ENCODE peak calls at places on chromosomes 2 and 18, in ten cellular contexts. Z is IMR-90, H is ovary, N is lung, Y is heart left ventricle, D is upper lobe of right lung, I is PC-9, E is lower lobe of right lung, K is cardiac muscle cell, S is H9. L is an unnamed sample. For H3K4me1, the result is how much of the 10 kb centered on the place peaks cover.

GRCh38 chr2:201984800-201985525 is 48.7 kb upstream of the FZD7 start:
- DNase-seq in Z (no peak), H (no peak), N (no peak), Y (no peak), D (no peak), I (no peak), E (no peak), K (no peak), S (no peak), L (peak)

GRCh38 chr2:61660511-61661388 is 122.6 kb upstream of the XPO1 start:
- DNase-seq in Z (no peak), H (no peak), N (no peak), Y (peak), D (no peak), I (no peak), E (no peak), K (peak), S (no peak), L (no peak)

GRCh38 chr18:59376351-59376935 is 17.4 kb upstream of the LMAN1 start:
- DNase-seq in Z (no peak), H (no peak), N (no peak), Y (no peak), D (no peak), I (no peak), E (no peak), K (no peak), S (no peak), L (no peak)

GRCh38 chr2:160721089-160722040 is 227.8 kb upstream of the RBMS1 start:
- DNase-seq in Z (no peak), H (no peak), N (no peak), Y (no peak), D (no peak), I (no peak), E (no peak), K (no peak), S (no peak), L (no peak)

GRCh38 chr2:9538000-9538507 is 17.6 kb downstream of the ADAM17 start:
- DNase-seq in Z (peak), H (no peak), N (no peak), Y (no peak), D (no peak), I (peak), E (no peak), K (no peak), S (no peak), L (peak)

GRCh38 chr2:237319086-237319820 is 94.7 kb downstream of the COL6A3 start:
- DNase-seq in Z (no peak), H (no peak), N (no peak), Y (no peak), D (no peak), I (no peak), E (no peak), K (no peak), S (no peak), L (no peak)

GRCh38 chr2:163686289-163686688 is 49.5 kb downstream of the FIGN start:
- DNase-seq in Z (no peak), H (no peak), N (no peak), Y (no peak), D (no peak), I (no peak), E (no peak), K (no peak), S (no peak), L (no peak)

GRCh38 chr2:57906152-57906732 is 140.4 kb upstream of the VRK2 start:
- DNase-seq in Z (peak), H (no peak), N (no peak), Y (no peak), D (no peak), I (peak), E (no peak), K (peak), S (no peak), L (peak)

GRCh38 chr2:101204400-101205095 is 48.1 kb upstream of the CNOT11 start:
- DNase-seq in Z (no peak), H (no peak), N (no peak), Y (no peak), D (no peak), I (no peak), E (no peak), K (no peak), S (no peak), L (peak)

GRCh38 chr2:84676295-84676694 is 160.0 kb downstream of the DNAH6 start:
- DNase-seq in Z (peak), H (no peak), N (no peak), Y (no peak), D (no peak), I (no peak), E (no peak), K (no peak), S (no peak), L (no peak)

GRCh38 chr2:174836345-174836999 is 72.2 kb upstream of the CHRNA1 start:
- DNase-seq in Z (peak), H (no peak), N (no peak), Y (peak), D (no peak), I (peak), E (no peak), K (no peak), S (no peak), L (no peak)

GRCh38 chr2:134917219-134917957 is 1.2 kb upstream of the CCNT2 start:
- DNase-seq in Z (no peak), H (peak), N (peak), Y (peak), D (peak), I (no peak), E (peak), K (no peak), S (no peak), L (peak)

GRCh38 chr18:57915848-57916596 is 112.9 kb upstream of the ATP8B1 start:
- DNase-seq in Z (peak), H (no peak), N (no peak), Y (no peak), D (no peak), I (no peak), E (no peak), K (no peak), S (no peak), L (no peak)

GRCh38 chr18:55478301-55478660 is 109.7 kb downstream of the TCF4 start:
- DNase-seq in Z (peak), H (no peak), N (no peak), Y (no peak), D (no peak), I (no peak), E (no peak), K (no peak), S (no peak), L (no peak)

GRCh38 chr2:127664065-127664894 is 11.1 kb downstream of the LIMS2 start:
- DNase-seq in Z (no peak), H (no peak), N (no peak), Y (peak), D (peak), I (no peak), E (peak), K (no peak), S (peak), L (no peak)

GRCh38 chr2:134718095-134718955 is 475 bp downstream of the TMEM163 start:
- DNase-seq in Z (no peak), H (no peak), N (no peak), Y (no peak), D (peak), I (no peak), E (peak), K (peak), S (peak), L (no peak)

GRCh38 chr18:7177131-7177744 is 53.7 kb upstream of the LRRC30 start:
- DNase-seq in Z (peak), H (peak), N (peak), Y (no peak), D (no peak), I (no peak), E (no peak), K (peak), S (no peak), L (peak)

GRCh38 chr18:35432565-35433001 is 55.4 kb upstream of the ZNF396 start:
- DNase-seq in Z (no peak), H (no peak), N (no peak), Y (no peak), D (no peak), I (no peak), E (no peak), K (no peak), S (no peak), L (no peak)

GRCh38 chr2:117855886-117856285 is 41.4 kb downstream of the DDX18 start:
- DNase-seq in Z (no peak), H (no peak), N (no peak), Y (no peak), D (no peak), I (no peak), E (no peak), K (no peak), S (no peak), L (no peak)

GRCh38 chr2:117949800-117950199 is 64.1 kb downstream of the CCDC93 start:
- DNase-seq in Z (no peak), H (no peak), N (no peak), Y (no peak), D (no peak), I (no peak), E (no peak), K (no peak), S (no peak), L (no peak)

GRCh38 chr2:162123806-162124758 is 28.0 kb downstream of the GCG start:
- DNase-seq in Z (peak), H (no peak), N (no peak), Y (no peak), D (no peak), I (peak), E (no peak), K (peak), S (no peak), L (peak)

GRCh38 chr2:68932392-68932791 is 20.3 kb downstream of the GKN2 start:
- DNase-seq in Z (no peak), H (no peak), N (no peak), Y (no peak), D (no peak), I (no peak), E (no peak), K (no peak), S (no peak), L (no peak)

GRCh38 chr18:22470511-22471181 is 52.9 kb upstream of the CTAGE1 start:
- DNase-seq in Z (peak), H (no peak), N (no peak), Y (peak), D (no peak), I (no peak), E (no peak), K (peak), S (no peak), L (no peak)

GRCh38 chr2:236628256-236628961 is 58.8 kb downstream of the ACKR3 start:
- DNase-seq in Z (no peak), H (no peak), N (no peak), Y (no peak), D (peak), I (no peak), E (no peak), K (no peak), S (no peak), L (no peak)

GRCh38 chr2:145410096-145410495 is 890.2 kb upstream of the ZEB2 start:
- DNase-seq in Z (no peak), H (no peak), N (no peak), Y (no peak), D (no peak), I (no peak), E (no peak), K (no peak), S (no peak), L (no peak)

GRCh38 chr2:43482974-43483373 is 112.9 kb downstream of the THADA start:
- DNase-seq in Z (peak), H (no peak), N (no peak), Y (no peak), D (no peak), I (no peak), E (no peak), K (no peak), S (no peak), L (no peak)

GRCh38 chr18:76824136-76824676 is 1.8 kb downstream of the ZNF236 start:
- DNase-seq in Z (no peak), H (no peak), N (no peak), Y (no peak), D (no peak), I (no peak), E (no peak), K (no peak), S (no peak), L (no peak)

DNA sequence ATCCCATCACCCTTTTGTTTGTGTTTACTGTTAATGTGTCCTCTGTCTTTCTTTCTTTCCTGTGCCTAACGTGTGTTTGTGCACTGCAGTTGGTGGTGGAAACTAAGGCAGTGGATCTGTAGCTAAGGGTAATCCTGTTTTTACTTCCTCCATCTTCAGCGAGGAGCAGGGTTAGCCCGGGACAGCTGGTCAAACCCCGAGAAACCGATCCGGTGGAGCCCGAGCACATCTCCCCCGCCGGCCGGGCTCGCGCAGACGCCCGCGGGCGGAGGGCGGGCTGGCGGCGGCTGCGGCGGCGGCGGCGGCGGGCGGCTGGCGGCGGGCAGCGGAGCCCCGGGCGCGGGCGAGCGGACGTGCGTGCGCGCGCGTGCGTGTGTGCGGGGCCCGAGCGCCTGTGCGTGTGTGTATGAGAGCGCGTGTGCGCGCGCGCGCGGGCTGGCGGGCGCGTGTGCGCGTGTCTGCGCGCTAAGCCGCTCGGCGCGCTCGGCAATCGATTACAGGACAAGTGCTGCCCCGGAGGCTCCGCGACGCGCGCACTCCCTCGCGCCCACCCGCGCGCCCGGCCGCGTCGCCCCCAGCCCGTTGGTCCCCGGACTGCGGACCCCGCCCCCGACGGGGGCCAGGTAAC is at the start of gene IKZF2:
- DNase-seq in Z (peak), H (peak), N (peak), Y (peak), D (peak), I (peak), E (peak), K (peak), S (peak), L (peak)
- H3K4me1 ChIP-seq in Z (under half), H (under half), N (under half), Y (under half), D (under half), I (under half), E (under half), K (under half), S (under half), L (under half)

GRCh38 chr2:219560893-219561178 is 10.5 kb downstream of the OBSL1 start:
- DNase-seq in Z (no peak), H (no peak), N (no peak), Y (no peak), D (no peak), I (no peak), E (no peak), K (no peak), S (no peak), L (no peak)

GRCh38 chr2:219557320-219557719 is 13.5 kb downstream of the TMEM198 start:
- DNase-seq in Z (no peak), H (no peak), N (no peak), Y (no peak), D (no peak), I (no peak), E (no peak), K (no peak), S (no peak), L (no peak)

GRCh38 chr2:219560037-219560892 is 11.1 kb downstream of the OBSL1 start:
- DNase-seq in Z (no peak), H (peak), N (no peak), Y (no peak), D (no peak), I (no peak), E (no peak), K (no peak), S (no peak), L (no peak)

GRCh38 chr2:219557791-219558785 is 13.3 kb downstream of the OBSL1 start:
- DNase-seq in Z (no peak), H (no peak), N (no peak), Y (peak), D (no peak), I (no peak), E (peak), K (no peak), S (no peak), L (no peak)

DNA sequence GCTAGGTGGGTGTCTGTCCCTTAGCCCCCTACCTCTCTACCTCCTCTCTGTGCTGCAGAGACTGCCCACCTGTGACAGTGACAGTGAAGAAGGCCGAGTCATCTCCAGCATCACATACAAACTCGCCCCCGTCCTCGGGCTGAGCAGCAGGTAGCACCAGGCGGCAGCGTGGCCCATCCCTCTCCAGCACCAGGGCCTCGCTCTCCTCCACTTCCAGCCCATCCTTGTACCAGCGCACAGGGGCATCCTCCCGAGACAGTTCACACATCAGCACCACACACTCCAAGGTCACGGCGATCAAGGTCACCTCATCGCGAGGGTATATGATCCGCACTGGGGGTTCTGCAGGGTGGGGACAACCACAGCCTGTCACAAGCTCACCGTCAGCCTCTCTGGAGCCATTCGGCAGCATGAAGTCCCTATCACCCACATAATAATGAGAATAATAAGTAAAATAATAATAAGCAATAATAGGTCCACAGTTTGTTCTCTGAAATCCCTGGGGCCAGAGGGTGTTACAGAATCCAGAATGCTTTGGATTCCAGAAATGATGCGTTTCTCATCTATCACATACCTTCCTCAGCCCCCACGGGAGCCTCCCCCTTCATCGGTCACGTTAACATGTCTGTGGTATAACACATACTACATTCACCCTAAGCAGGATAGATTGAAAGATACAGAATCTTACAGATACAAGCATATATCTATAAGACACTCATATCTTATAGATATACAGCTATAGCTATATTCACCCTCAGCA is 12.0 kb downstream of the OBSL1 start:
- DNase-seq in Z (no peak), H (peak), N (no peak), Y (no peak), D (no peak), I (no peak), E (no peak), K (no peak), S (no peak), L (no peak)
- TF ChIP-seq CTCF in Z (no peak), H (no peak), N (no peak), Y (no peak), D (no peak), I (no peak), E (no peak), K (no peak), S (no peak), L (no peak)

DNA sequence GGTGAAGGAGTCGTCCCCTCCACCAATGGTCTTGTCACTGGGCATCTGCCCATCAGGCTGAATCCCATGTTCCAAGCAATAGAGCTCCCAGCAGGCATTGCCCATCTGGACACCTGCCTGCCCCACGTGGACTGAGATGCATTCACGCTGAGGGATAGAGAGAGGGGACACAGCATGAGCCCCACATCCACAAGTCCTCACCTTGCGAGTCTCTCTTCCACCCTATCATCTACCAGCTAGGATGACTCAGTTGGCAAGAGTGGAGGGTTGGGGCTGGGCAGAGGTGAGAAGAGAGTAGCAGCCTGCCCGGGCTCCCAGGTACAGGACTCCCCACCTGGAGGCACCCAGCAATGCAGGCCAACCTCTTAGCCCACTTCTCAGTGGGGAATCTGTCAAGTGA is 959 bp upstream of the TUBA4B start:
- DNase-seq in Z (no peak), H (no peak), N (no peak), Y (no peak), D (no peak), I (no peak), E (no peak), K (no peak), S (no peak), L (no peak)
- H3K4me1 ChIP-seq in Z (under half), H (under half), N (under half), Y (under half), D (half or more), I (half or more), E (half or more), K (under half), S (under half), L (under half)

GRCh38 chr2:224646242-224646846 is 61.2 kb upstream of the CUL3 start:
- DNase-seq in Z (peak), H (no peak), N (no peak), Y (no peak), D (no peak), I (no peak), E (no peak), K (peak), S (peak), L (peak)

GRCh38 chr2:224655006-224655537 is 61.1 kb downstream of the CCDC195 start:
- DNase-seq in Z (no peak), H (no peak), N (no peak), Y (no peak), D (no peak), I (no peak), E (no peak), K (no peak), S (no peak), L (no peak)

GRCh38 chr2:224645722-224646121 is 60.6 kb upstream of the CUL3 start:
- DNase-seq in Z (no peak), H (no peak), N (no peak), Y (no peak), D (no peak), I (peak), E (no peak), K (no peak), S (no peak), L (no peak)

DNA sequence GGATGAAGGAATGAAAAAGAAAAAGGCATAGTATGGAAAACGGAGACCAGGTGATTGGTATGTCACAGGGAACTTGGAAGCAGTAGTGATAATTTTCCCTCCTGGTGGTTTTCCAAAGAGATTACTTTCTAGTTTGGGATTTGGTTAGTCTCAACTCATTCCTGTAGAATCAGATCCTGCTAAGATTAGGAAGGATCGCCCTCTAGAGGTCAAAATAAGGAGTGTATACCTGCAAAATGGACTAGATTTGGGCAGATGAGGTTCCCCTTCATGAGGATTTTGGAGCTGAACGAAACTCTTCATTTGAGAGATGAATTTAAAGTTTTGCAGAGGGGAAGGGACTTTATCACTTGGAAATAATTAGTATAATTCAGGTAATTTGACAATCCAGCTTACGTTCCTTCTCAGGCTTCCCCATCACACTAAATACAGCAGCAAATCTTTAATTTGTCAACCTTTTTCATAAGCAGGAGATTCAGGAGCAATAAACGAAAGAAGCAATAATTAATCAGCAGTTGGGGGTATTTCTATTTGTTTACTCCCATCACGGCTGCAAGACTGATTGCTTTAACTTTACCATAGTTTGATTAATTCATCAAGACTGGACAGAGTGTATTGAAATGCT is 65.2 kb downstream of the CCDC195 start:
- DNase-seq in Z (peak), H (no peak), N (no peak), Y (no peak), D (no peak), I (peak), E (no peak), K (peak), S (no peak), L (peak)
- TF ChIP-seq CTCF in Z (peak), H (peak), N (peak), Y (peak), D (peak), I (peak), E (peak), K (peak), S (peak), L (peak)